ENCODE peak calls at places on chromosomes 6 and 20, in ten cellular contexts. U is tibial nerve; T is ascending aorta; Z is AG04449; R is right lobe of liver; Q is adrenal gland; V is Panc1; S is AG10803; W is CD8-positive, alpha-beta T cell; N is uterus. A is an unnamed sample.

GRCh38 chr20:21246143-21246542 is 57.0 kb upstream of the XRN2 start:
- DNase-seq in U (no peak), T (no peak), Z (no peak), R (no peak), Q (no peak), V (no peak), S (no peak), W (no peak), N (no peak), A (no peak)

GRCh38 chr6:5677219-5678000 is 329.3 kb downstream of the NRN1 start:
- DNase-seq in U (no peak), T (no peak), Z (no peak), R (no peak), Q (no peak), V (no peak), S (peak; percentile 32), W (no peak), N (no peak), A (no peak)

GRCh38 chr6:111663692-111664564 is 58.2 kb upstream of the TRAF3IP2 start:
- DNase-seq in U (no peak), T (no peak), Z (no peak), R (peak; percentile 57), Q (peak; percentile 41), V (no peak), S (peak; percentile 67), W (no peak), N (peak; percentile 73), A (no peak)

GRCh38 chr6:49384913-49385312 is 78.1 kb downstream of the MMUT start:
- DNase-seq in U (no peak), T (no peak), Z (no peak), R (no peak), Q (no peak), V (no peak), S (peak; percentile 0), W (no peak), N (no peak), A (no peak)

GRCh38 chr20:41701596-41702350 is 83.6 kb upstream of the CHD6 start:
- DNase-seq in U (no peak), T (no peak), Z (no peak), R (no peak), Q (no peak), V (no peak), S (peak; percentile 77), W (no peak), N (no peak), A (no peak)

GRCh38 chr6:44285552-44286284 is 15.5 kb downstream of the TMEM151B start:
- DNase-seq in U (no peak), T (no peak), Z (no peak), R (no peak), Q (no peak), V (no peak), S (no peak), W (no peak), N (no peak), A (no peak)

GRCh38 chr6:134420638-134421181 is 102.8 kb upstream of the SGK1 start:
- DNase-seq in U (no peak), T (no peak), Z (no peak), R (no peak), Q (no peak), V (no peak), S (peak; percentile 76), W (no peak), N (no peak), A (no peak)

GRCh38 chr6:281469-282103 is 10.7 kb upstream of the DUSP22 start:
- DNase-seq in U (no peak), T (no peak), Z (no peak), R (no peak), Q (no peak), V (no peak), S (no peak), W (no peak), N (no peak), A (no peak)

GRCh38 chr6:90005048-90005827 is 111.0 kb downstream of the GJA10 start:
- DNase-seq in U (peak; percentile 18), T (no peak), Z (no peak), R (no peak), Q (no peak), V (no peak), S (no peak), W (no peak), N (no peak), A (no peak)

GRCh38 chr6:90008908-90009501 is 114.7 kb downstream of the GJA10 start:
- DNase-seq in U (no peak), T (no peak), Z (peak; percentile 31), R (no peak), Q (no peak), V (peak; percentile 22), S (peak; percentile 43), W (no peak), N (no peak), A (peak; percentile 49)

GRCh38 chr6:90003941-90004340 is 109.7 kb downstream of the GJA10 start:
- DNase-seq in U (no peak), T (no peak), Z (peak; percentile 34), R (no peak), Q (no peak), V (no peak), S (peak; percentile 63), W (no peak), N (no peak), A (no peak)

GRCh38 chr6:90004511-90004910 is 110.2 kb downstream of the GJA10 start:
- DNase-seq in U (no peak), T (no peak), Z (no peak), R (no peak), Q (no peak), V (no peak), S (no peak), W (no peak), N (no peak), A (no peak)

DNA sequence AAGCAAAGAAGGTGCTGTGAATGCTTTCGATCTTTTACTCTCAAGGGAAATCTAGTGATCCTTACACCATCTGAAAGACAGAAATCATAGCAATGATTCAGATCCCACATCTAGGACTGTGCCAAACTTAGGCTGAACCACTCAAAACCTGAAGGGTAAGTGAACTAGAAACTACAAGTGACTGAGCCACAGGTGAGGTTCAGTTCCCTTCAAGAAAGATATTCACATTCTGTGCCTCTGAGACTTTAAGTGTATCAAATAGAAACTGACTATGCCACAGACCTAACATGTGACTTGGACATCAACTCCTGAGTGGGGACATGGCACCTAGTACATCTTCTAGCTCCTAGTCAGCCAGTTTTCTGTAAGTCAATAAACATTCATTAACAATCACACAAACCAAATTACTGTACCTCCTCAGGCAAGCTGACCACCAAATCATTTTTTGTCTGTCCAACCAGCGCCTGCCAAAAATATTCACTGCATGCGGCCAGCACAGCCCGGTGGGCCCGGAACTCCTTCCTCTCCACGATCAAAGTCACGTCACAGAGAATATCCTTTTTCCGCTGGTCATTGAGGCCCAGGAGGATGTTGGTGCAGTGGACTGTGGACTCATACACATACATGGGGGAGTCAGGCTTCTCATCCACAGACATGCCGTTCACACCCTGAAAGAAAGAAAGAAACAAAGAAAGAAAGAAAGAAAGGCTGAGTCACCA is 114.1 kb downstream of the GJA10 start:
- DNase-seq in U (no peak), T (no peak), Z (no peak), R (no peak), Q (no peak), V (no peak), S (no peak), W (no peak), N (no peak), A (no peak)
- H3K4me3 ChIP-seq in U (no peak overlapping the region), T (no peak overlapping the region), Z (no peak overlapping the region), R (no peak overlapping the region), Q (no peak overlapping the region), V (no peak overlapping the region), S (no peak overlapping the region), W (no peak overlapping the region), N (no peak overlapping the region), A (no peak overlapping the region)

GRCh38 chr6:83708970-83709747 is at the start of gene SNAP91:
- DNase-seq in U (no peak), T (no peak), Z (no peak), R (no peak), Q (peak; percentile 61), V (no peak), S (no peak), W (no peak), N (no peak), A (no peak)
- H3K4me3 ChIP-seq in U (peak within 1 kb of the TSS; percentile 37), T (peak within 1 kb of the TSS; percentile 63), Z (peak within 1 kb of the TSS; percentile 44), R (no peak within 1 kb of the TSS), Q (no peak within 1 kb of the TSS), V (peak within 1 kb of the TSS; percentile 51), S (peak within 1 kb of the TSS; percentile 38), W (no peak within 1 kb of the TSS), N (peak within 1 kb of the TSS; percentile 38), A (peak within 1 kb of the TSS; percentile 53)

DNA sequence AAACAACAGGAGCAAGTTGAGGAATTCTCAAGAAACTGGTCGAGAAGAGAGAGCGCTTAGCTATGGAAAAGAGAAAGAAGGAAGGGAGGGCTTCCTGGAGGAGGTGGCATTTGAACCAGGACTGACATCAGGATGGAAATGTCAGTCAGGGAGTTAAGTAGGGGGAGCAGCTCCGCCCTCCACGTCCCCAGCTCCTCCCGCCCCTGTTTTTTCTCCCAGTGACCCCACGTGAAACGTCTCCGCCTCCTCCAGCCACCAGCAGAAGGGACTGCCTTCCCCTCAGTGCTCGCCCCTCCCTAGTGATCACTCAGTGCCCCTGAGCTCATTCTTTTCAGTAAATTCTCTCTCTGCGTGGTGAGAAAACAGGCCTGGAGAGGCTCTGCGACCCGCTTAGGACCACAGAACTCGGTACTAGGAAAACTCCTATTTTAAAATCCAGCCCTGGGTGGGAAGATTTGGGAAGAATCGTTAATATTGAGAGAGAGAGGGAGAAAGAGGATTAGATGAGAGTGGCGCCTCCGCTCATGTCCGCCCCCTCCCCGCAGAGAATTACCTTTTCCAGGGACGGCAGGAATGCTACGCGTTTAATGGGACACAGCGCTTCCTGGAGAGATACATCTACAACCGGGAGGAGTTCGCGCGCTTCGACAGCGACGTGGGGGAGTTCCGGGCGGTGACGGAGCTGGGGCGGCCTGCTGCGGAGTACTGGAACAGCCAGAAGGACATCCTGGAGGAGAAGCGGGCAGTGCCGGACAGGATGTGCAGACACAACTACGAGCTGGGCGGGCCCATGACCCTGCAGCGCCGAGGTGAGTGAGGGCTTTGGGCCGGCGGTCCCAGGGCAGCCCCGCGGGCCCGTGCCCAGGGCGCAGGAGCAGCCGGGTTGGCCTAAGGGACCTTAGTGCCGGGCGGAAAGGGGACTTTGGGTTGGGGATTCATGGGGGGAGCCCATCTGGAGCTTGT is 4.6 kb downstream of the HLA-DPB1 start:
- DNase-seq in U (peak; percentile 31), T (peak; percentile 58), Z (no peak), R (peak; percentile 59), Q (peak; percentile 57), V (no peak), S (peak; percentile 29), W (no peak), N (peak; percentile 79), A (peak; percentile 44)
- H3K4me3 ChIP-seq in U (peak overlapping the region; percentile 35), T (peak overlapping the region; percentile 50), Z (peak overlapping the region; percentile 56), R (peak overlapping the region; percentile 30), Q (no peak overlapping the region), V (no peak overlapping the region), S (peak overlapping the region; percentile 50), W (no peak overlapping the region), N (peak overlapping the region; percentile 48), A (peak overlapping the region; percentile 57)

DNA sequence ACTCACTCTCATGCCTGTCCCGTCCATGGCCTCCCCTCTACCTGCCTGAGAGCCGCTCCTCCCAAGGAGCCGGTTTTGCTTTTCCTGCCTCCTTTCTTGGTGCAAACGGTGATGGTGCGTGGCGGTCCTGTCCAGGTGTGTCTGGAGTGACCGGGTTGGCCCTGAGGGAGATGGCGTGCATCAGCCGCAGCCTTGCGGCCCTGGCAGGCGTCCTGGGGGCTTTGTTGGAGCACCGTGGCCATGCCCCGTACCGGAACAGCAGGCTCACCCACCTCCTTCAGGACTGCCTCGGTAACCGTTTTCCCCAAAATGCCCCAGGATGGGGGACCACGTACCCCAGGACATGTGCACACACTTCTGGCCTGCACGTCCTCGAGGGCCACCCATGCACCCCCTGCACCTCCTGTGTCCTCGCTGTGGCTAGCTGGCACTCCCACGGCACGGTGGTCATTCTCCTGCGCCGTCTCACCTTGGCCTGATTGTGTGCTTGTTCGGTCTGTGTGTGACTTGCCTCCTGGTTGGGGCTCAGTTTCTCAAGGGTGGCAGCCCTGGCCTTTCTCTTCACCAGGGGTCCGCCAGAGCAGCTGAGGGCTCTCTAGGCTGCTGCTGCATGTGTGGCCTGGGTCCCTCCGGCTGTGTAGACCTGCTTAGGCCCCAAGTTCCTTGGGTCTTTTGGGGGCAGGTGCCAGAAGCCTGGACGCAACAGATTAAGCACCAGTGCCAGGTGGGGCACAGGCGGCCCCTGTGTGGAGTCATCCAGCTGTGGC is 36.4 kb downstream of the FRMD1 start:
- DNase-seq in U (peak; percentile 9), T (no peak), Z (no peak), R (no peak), Q (no peak), V (no peak), S (no peak), W (no peak), N (no peak), A (no peak)
- H3K4me3 ChIP-seq in U (no peak overlapping the region), T (no peak overlapping the region), Z (no peak overlapping the region), R (no peak overlapping the region), Q (no peak overlapping the region), V (no peak overlapping the region), S (no peak overlapping the region), W (no peak overlapping the region), N (no peak overlapping the region), A (no peak overlapping the region)